ENCODE peak calls at places on chromosomes 11 and 22, in five cellular contexts. One of them, this sample, is unnamed.

GRCh38 chr11:36044636-36045035 is 100.8 kb downstream of the LDLRAD3 start:
- DNase-seq in fibroblast of the aortic adventitia: no peak
- DNase-seq in neural progenitor cell: no peak
- DNase-seq in astrocyte of the spinal cord: no peak
- DNase-seq in fibroblast of mammary gland: no peak
- DNase-seq in this sample: no peak

GRCh38 chr11:20250644-20251247 is 90.5 kb upstream of the DBX1 start:
- DNase-seq in fibroblast of the aortic adventitia: peak; percentile 56
- DNase-seq in neural progenitor cell: no peak
- DNase-seq in astrocyte of the spinal cord: no peak
- DNase-seq in fibroblast of mammary gland: no peak
- DNase-seq in this sample: no peak

GRCh38 chr11:2940930-2941821 is 12.0 kb upstream of the PHLDA2 start:
- DNase-seq in fibroblast of the aortic adventitia: no peak
- DNase-seq in neural progenitor cell: no peak
- DNase-seq in astrocyte of the spinal cord: peak; percentile 28
- DNase-seq in fibroblast of mammary gland: no peak
- DNase-seq in this sample: no peak

GRCh38 chr11:2587132-2587930 is 112.5 kb downstream of the KCNQ1OT1 start:
- DNase-seq in fibroblast of the aortic adventitia: no peak
- DNase-seq in neural progenitor cell: no peak
- DNase-seq in astrocyte of the spinal cord: no peak
- DNase-seq in fibroblast of mammary gland: no peak
- DNase-seq in this sample: no peak

GRCh38 chr11:70643642-70644041 is 245.3 kb downstream of the CTTN start:
- DNase-seq in fibroblast of the aortic adventitia: no peak
- DNase-seq in neural progenitor cell: no peak
- DNase-seq in astrocyte of the spinal cord: no peak
- DNase-seq in fibroblast of mammary gland: no peak
- DNase-seq in this sample: no peak

GRCh38 chr22:47206819-47207218 is 444.4 kb downstream of the TBC1D22A start:
- DNase-seq in fibroblast of the aortic adventitia: no peak
- DNase-seq in neural progenitor cell: no peak
- DNase-seq in astrocyte of the spinal cord: no peak
- DNase-seq in fibroblast of mammary gland: no peak
- DNase-seq in this sample: no peak

GRCh38 chr11:114089748-114090147 is 30.2 kb downstream of the ZBTB16 start:
- DNase-seq in fibroblast of the aortic adventitia: no peak
- DNase-seq in neural progenitor cell: no peak
- DNase-seq in astrocyte of the spinal cord: no peak
- DNase-seq in fibroblast of mammary gland: no peak
- DNase-seq in this sample: no peak

GRCh38 chr11:114440121-114440860 is 1.0 kb downstream of the REXO2 start:
- DNase-seq in fibroblast of the aortic adventitia: peak; percentile 49
- DNase-seq in neural progenitor cell: peak; percentile 16
- DNase-seq in astrocyte of the spinal cord: no peak
- DNase-seq in fibroblast of mammary gland: no peak
- DNase-seq in this sample: peak; percentile 77

GRCh38 chr22:39234157-39234793 is 10.5 kb downstream of the PDGFB start:
- DNase-seq in fibroblast of the aortic adventitia: no peak
- DNase-seq in neural progenitor cell: peak; percentile 80
- DNase-seq in astrocyte of the spinal cord: peak; percentile 41
- DNase-seq in fibroblast of mammary gland: no peak
- DNase-seq in this sample: peak; percentile 25

GRCh38 chr11:72217856-72218745 is 1.5 kb downstream of the FOLR2 start:
- DNase-seq in fibroblast of the aortic adventitia: no peak
- DNase-seq in neural progenitor cell: no peak
- DNase-seq in astrocyte of the spinal cord: no peak
- DNase-seq in fibroblast of mammary gland: no peak
- DNase-seq in this sample: no peak

GRCh38 chr11:64220798-64221197 is 5.2 kb downstream of the TRPT1 start:
- DNase-seq in fibroblast of the aortic adventitia: no peak
- DNase-seq in neural progenitor cell: no peak
- DNase-seq in astrocyte of the spinal cord: no peak
- DNase-seq in fibroblast of mammary gland: no peak
- DNase-seq in this sample: no peak

GRCh38 chr11:58905141-58905715 is 34.1 kb upstream of the GLYATL1 start:
- DNase-seq in fibroblast of the aortic adventitia: peak; percentile 63
- DNase-seq in neural progenitor cell: peak; percentile 81
- DNase-seq in astrocyte of the spinal cord: peak; percentile 72
- DNase-seq in fibroblast of mammary gland: peak; percentile 66
- DNase-seq in this sample: peak; percentile 38

GRCh38 chr11:86676533-86677154 is 4.2 kb upstream of the ME3 start:
- DNase-seq in fibroblast of the aortic adventitia: no peak
- DNase-seq in neural progenitor cell: peak; percentile 82
- DNase-seq in astrocyte of the spinal cord: no peak
- DNase-seq in fibroblast of mammary gland: no peak
- DNase-seq in this sample: no peak
- TF ChIP-seq CTCF in fibroblast of the aortic adventitia: peak; percentile 30
- TF ChIP-seq CTCF in neural progenitor cell: peak; percentile 70
- TF ChIP-seq CTCF in astrocyte of the spinal cord: peak; percentile 35
- TF ChIP-seq CTCF in fibroblast of mammary gland: peak; percentile 48
- TF ChIP-seq CTCF in this sample: peak; percentile 45

GRCh38 chr22:20750461-20751184 is 23.3 kb upstream of the SERPIND1 start:
- DNase-seq in fibroblast of the aortic adventitia: peak; percentile 73
- DNase-seq in neural progenitor cell: no peak
- DNase-seq in astrocyte of the spinal cord: peak; percentile 84
- DNase-seq in fibroblast of mammary gland: peak; percentile 83
- DNase-seq in this sample: peak; percentile 84

GRCh38 chr22:20752104-20752741 is 21.7 kb upstream of the SERPIND1 start:
- DNase-seq in fibroblast of the aortic adventitia: no peak
- DNase-seq in neural progenitor cell: no peak
- DNase-seq in astrocyte of the spinal cord: no peak
- DNase-seq in fibroblast of mammary gland: no peak
- DNase-seq in this sample: no peak

GRCh38 chr22:20749453-20749852 is 24.5 kb upstream of the SERPIND1 start:
- DNase-seq in fibroblast of the aortic adventitia: no peak
- DNase-seq in neural progenitor cell: no peak
- DNase-seq in astrocyte of the spinal cord: no peak
- DNase-seq in fibroblast of mammary gland: no peak
- DNase-seq in this sample: no peak

GRCh38 chr22:20752873-20753272 is 21.0 kb upstream of the SERPIND1 start:
- DNase-seq in fibroblast of the aortic adventitia: no peak
- DNase-seq in neural progenitor cell: no peak
- DNase-seq in astrocyte of the spinal cord: no peak
- DNase-seq in fibroblast of mammary gland: no peak
- DNase-seq in this sample: no peak

DNA sequence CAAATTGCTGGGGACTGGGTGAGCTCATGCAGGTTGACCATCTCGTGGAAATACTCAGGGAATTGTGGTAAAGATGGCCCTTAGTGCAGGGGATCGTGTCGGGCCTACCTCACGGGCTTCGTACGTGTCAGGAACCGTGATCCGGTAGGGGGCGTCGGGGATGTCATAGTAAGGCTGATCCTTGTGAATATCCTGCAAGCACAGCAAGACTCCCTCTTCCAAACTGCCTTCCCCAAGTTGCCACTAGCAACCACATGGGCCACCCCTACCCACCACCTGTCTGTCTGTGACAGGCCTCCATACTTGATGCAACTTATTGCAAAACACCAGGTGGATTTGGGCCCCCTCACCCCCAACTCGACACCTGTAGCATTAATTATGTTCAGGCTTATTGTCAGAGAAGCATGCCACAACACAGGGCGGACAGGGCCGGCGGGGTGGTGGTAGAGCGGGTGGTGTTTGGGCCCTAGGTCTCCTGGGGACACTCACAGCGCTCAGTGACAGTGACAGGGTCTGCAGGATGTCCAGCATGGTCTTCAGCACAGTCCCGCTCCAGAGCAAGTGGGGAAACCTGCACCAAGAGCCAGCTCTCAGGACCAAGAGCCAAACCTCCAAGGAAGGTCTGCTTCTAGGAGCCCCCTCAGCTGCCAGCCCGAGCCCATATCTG is 22.6 kb upstream of the SERPIND1 start:
- DNase-seq in fibroblast of the aortic adventitia: no peak
- DNase-seq in neural progenitor cell: peak; percentile 51
- DNase-seq in astrocyte of the spinal cord: no peak
- DNase-seq in fibroblast of mammary gland: no peak
- DNase-seq in this sample: no peak
- TF ChIP-seq CTCF in fibroblast of the aortic adventitia: no peak
- TF ChIP-seq CTCF in neural progenitor cell: peak; percentile 40
- TF ChIP-seq CTCF in astrocyte of the spinal cord: peak; percentile 16
- TF ChIP-seq CTCF in fibroblast of mammary gland: no peak
- TF ChIP-seq CTCF in this sample: peak; percentile 9

DNA sequence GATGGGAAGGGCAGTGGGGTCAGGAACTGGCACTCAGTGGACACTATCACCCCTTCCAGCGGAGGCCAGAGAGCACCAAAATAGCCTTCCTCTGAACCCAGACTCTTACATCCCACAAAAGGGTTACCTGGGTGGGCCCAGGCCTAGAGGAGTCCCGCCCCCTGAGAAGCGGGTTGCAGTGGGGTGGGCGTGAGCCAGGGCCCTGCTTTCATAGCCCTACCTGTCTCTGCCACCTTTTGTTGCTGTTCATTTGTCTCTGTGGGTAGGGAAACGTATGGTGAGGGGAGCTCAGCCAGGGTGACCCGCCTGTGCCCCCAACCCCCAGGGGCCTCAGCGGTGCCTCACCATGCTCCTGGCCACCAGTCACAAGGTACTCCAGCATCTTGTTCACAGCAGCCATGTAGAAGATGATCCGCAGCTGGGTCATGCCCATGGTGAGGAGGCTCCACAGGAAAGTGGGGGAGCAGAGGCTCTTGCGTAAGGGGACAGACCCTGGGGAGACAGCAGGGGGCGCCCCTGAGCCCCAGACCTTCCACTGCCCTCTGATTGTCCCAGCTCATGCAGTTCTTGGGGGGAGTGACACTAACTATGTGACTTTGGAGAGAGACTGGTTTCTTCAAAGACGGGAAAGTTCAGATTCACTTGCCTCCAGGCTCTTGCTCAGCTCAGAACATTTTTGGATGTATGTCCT is 24.0 kb downstream of the SLC43A1 start:
- DNase-seq in fibroblast of the aortic adventitia: no peak
- DNase-seq in neural progenitor cell: peak; percentile 72
- DNase-seq in astrocyte of the spinal cord: no peak
- DNase-seq in fibroblast of mammary gland: peak; percentile 36
- DNase-seq in this sample: peak; percentile 34
- TF ChIP-seq CTCF in fibroblast of the aortic adventitia: peak; percentile 69
- TF ChIP-seq CTCF in neural progenitor cell: peak; percentile 78
- TF ChIP-seq CTCF in astrocyte of the spinal cord: peak; percentile 71
- TF ChIP-seq CTCF in fibroblast of mammary gland: peak; percentile 66
- TF ChIP-seq CTCF in this sample: peak; percentile 78

GRCh38 chr22:19959587-19960490 is 18.2 kb upstream of the TXNRD2 start:
- DNase-seq in fibroblast of the aortic adventitia: no peak
- DNase-seq in neural progenitor cell: no peak
- DNase-seq in astrocyte of the spinal cord: no peak
- DNase-seq in fibroblast of mammary gland: no peak
- DNase-seq in this sample: no peak
- TF ChIP-seq CTCF in fibroblast of the aortic adventitia: no peak
- TF ChIP-seq CTCF in neural progenitor cell: no peak
- TF ChIP-seq CTCF in astrocyte of the spinal cord: no peak
- TF ChIP-seq CTCF in fibroblast of mammary gland: no peak
- TF ChIP-seq CTCF in this sample: no peak

DNA sequence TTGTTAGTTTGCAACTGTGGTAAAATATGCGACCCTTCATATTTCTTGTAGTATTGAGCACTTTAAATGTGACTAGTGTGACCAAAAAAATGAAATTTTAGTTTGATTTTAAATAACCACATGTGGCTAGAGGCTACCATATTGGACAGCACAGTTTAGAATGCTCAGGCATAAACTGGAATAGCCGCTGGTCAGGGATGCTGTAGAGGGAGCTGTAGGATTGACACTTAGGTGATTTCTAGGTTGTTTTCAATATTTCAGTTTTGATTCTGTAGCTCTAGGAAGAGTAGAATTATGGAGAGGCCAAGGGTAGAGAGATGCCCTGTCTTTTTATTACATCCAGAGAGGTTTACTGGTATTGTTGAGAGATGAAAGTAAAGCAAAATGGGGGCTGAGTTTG is 10.8 kb upstream of the VSIG10L2 start:
- DNase-seq in fibroblast of the aortic adventitia: no peak
- DNase-seq in neural progenitor cell: no peak
- DNase-seq in astrocyte of the spinal cord: no peak
- DNase-seq in fibroblast of mammary gland: no peak
- DNase-seq in this sample: no peak
- TF ChIP-seq CTCF in fibroblast of the aortic adventitia: no peak
- TF ChIP-seq CTCF in neural progenitor cell: no peak
- TF ChIP-seq CTCF in astrocyte of the spinal cord: no peak
- TF ChIP-seq CTCF in fibroblast of mammary gland: no peak
- TF ChIP-seq CTCF in this sample: no peak

GRCh38 chr11:81993755-81994154 is 739.9 kb downstream of the FAM181B start:
- DNase-seq in fibroblast of the aortic adventitia: no peak
- DNase-seq in neural progenitor cell: no peak
- DNase-seq in astrocyte of the spinal cord: no peak
- DNase-seq in fibroblast of mammary gland: no peak
- DNase-seq in this sample: no peak

GRCh38 chr11:81987829-81988472 is 745.7 kb downstream of the FAM181B start:
- DNase-seq in fibroblast of the aortic adventitia: peak; percentile 94
- DNase-seq in neural progenitor cell: no peak
- DNase-seq in astrocyte of the spinal cord: peak; percentile 22
- DNase-seq in fibroblast of mammary gland: peak; percentile 65
- DNase-seq in this sample: peak; percentile 5

GRCh38 chr11:81989093-81989492 is 744.6 kb downstream of the FAM181B start:
- DNase-seq in fibroblast of the aortic adventitia: peak; percentile 32
- DNase-seq in neural progenitor cell: no peak
- DNase-seq in astrocyte of the spinal cord: peak; percentile 74
- DNase-seq in fibroblast of mammary gland: peak; percentile 42
- DNase-seq in this sample: peak; percentile 1

GRCh38 chr11:81986556-81987161 is 747.0 kb downstream of the FAM181B start:
- DNase-seq in fibroblast of the aortic adventitia: no peak
- DNase-seq in neural progenitor cell: no peak
- DNase-seq in astrocyte of the spinal cord: no peak
- DNase-seq in fibroblast of mammary gland: no peak
- DNase-seq in this sample: no peak

DNA sequence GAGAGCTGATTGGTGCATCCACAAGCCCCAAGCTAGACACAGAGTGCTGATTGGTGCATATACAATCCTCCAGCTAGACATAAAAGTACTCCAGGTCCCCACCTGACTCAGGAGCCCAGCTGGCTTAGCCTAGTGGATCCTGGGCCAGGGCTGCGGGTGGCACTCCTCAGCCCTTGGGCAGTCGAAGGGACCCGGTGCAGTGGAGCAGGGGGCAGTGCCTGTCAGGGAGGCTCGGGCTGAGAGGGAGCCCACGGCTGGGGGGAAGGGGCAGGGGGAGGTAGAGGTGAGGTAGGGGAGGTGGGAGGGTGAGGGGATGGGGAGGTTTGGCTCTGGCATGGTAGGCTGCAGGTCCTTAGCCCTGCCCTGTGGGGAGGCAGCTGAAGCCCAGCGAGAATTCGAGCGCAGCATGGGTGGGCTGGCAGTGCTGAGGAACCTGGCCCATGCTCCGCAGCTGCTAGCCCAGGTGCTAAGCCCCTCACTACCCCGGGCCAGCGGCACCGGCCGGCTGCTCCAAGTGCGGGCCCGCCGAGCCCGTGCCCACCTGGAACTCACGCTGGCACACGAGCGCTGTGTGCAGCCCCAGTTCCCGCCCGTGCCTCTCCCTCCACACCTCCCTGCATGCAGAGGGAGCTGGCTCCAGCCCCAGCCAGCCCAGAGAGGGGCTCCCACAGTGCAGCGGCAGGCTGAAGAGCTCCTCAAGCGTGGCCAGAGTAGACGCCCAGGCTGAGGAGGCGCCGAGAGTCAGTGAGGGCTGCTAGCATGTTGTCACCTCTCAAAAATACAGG is 742.8 kb downstream of the FAM181B start:
- DNase-seq in fibroblast of the aortic adventitia: no peak
- DNase-seq in neural progenitor cell: no peak
- DNase-seq in astrocyte of the spinal cord: no peak
- DNase-seq in fibroblast of mammary gland: no peak
- DNase-seq in this sample: no peak
- TF ChIP-seq CTCF in fibroblast of the aortic adventitia: no peak
- TF ChIP-seq CTCF in neural progenitor cell: no peak
- TF ChIP-seq CTCF in astrocyte of the spinal cord: no peak
- TF ChIP-seq CTCF in fibroblast of mammary gland: no peak
- TF ChIP-seq CTCF in this sample: no peak